ENCODE peak calls at places on chromosomes 6 and 20, in four cellular contexts. V is GM04503, L is AG09309, R is OCI-LY7. U is an unnamed sample.

GRCh38 chr20:47247972-47248371 is 108.5 kb downstream of the ZMYND8 start:
- DNase-seq in V (no peak), L (no peak), R (no peak), U (no peak)

GRCh38 chr6:142954844-142955243 is 9.9 kb upstream of the HIVEP2 start:
- DNase-seq in V (no peak), L (no peak), R (no peak), U (no peak)

GRCh38 chr20:59082981-59083380 is 40.4 kb upstream of the PRELID3B start:
- DNase-seq in V (peak; percentile 28), L (peak; percentile 21), R (no peak), U (no peak)

GRCh38 chr6:135358907-135359459 is 138.6 kb downstream of the AHI1 start:
- DNase-seq in V (peak; percentile 21), L (no peak), R (no peak), U (no peak)

GRCh38 chr20:50694379-50695143 is 3.2 kb upstream of the RIPOR3 start:
- DNase-seq in V (no peak), L (no peak), R (no peak), U (no peak)

GRCh38 chr20:34562643-34563042 is 4.1 kb downstream of the MAP1LC3A start:
- DNase-seq in V (no peak), L (no peak), R (peak; percentile 23), U (no peak)

GRCh38 chr20:64139200-64140081 is 24.8 kb upstream of the MYT1 start:
- DNase-seq in V (no peak), L (no peak), R (no peak), U (no peak)

GRCh38 chr6:30763618-30764489 is 19.5 kb upstream of the IER3 start:
- DNase-seq in V (no peak), L (no peak), R (no peak), U (no peak)

GRCh38 chr6:157466340-157466643 is 85.3 kb downstream of the ZDHHC14 start:
- DNase-seq in V (no peak), L (no peak), R (no peak), U (no peak)

GRCh38 chr6:105648276-105648675 is 245.4 kb upstream of the PREP start:
- DNase-seq in V (no peak), L (no peak), R (no peak), U (no peak)

U was measured in memory B cell.